ENCODE peak calls at places on chromosomes 1 and 21, in seven cellular contexts. M is K562, G is SK-N-SH, N is HCT116, Q is H1, R is HepG2, W is GM12878. U is an unnamed sample.

GRCh38 chr1:26529655-26530539 is at the start of gene RPS6KA1:
- DNase-seq in M (peak), G (peak), N (no peak), Q (no peak), R (peak), W (no peak), U (no peak)

GRCh38 chr1:172845371-172845770 is 186.5 kb downstream of the FASLG start:
- DNase-seq in M (no peak), G (no peak), N (no peak), Q (no peak), R (no peak), W (no peak), U (no peak)

GRCh38 chr1:15100369-15101111 is 53.0 kb upstream of the TMEM51 start:
- DNase-seq in M (peak), G (peak), N (peak), Q (peak), R (peak), W (no peak), U (peak)

GRCh38 chr21:29372063-29372802 is 73.5 kb downstream of the BACH1 start:
- DNase-seq in M (peak), G (peak), N (peak), Q (no peak), R (peak), W (peak), U (peak)

GRCh38 chr21:43825936-43826622 is 36.7 kb downstream of the RRP1 start:
- DNase-seq in M (no peak), G (peak), N (no peak), Q (no peak), R (peak), W (no peak), U (no peak)

GRCh38 chr1:1069711-1070676 is 4.1 kb downstream of the RNF223 start:
- DNase-seq in M (peak), G (no peak), N (no peak), Q (no peak), R (peak), W (no peak), U (no peak)

GRCh38 chr1:232635778-232636356 is 5.9 kb upstream of the SIPA1L2 start:
- DNase-seq in M (peak), G (peak), N (no peak), Q (no peak), R (peak), W (no peak), U (no peak)

GRCh38 chr1:171226757-171227370 is 21.4 kb upstream of the FMO1 start:
- DNase-seq in M (peak), G (peak), N (peak), Q (no peak), R (peak), W (peak), U (peak)

DNA sequence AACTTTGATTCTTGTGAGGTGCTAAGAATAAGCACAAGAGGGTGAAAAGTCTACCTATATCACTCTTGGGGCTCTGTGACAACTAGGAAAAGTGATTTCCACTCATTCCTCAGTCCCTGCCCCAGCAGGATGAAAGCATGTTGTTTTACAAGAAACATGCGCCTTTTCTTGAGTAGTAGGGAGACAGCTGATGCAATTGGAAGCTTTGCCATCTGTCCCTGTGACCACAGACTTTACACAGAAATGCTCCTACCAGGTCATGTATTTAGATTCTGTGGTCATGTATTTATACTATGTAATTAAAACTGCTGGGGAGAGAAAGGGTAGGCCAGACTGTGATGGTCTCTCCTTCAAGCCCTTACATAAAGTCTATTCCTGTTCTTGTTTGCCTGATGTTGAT is 445.5 kb downstream of the PTPRC start:
- DNase-seq in M (no peak), G (no peak), N (no peak), Q (no peak), R (no peak), W (no peak), U (no peak)
- TF ChIP-seq YY1 in M (no peak), G (no peak), N (no peak), Q (no peak), R (no peak), W (no peak), U (no peak)

GRCh38 chr1:10429868-10430215 is 391 bp upstream of the CENPS start:
- DNase-seq in M (no peak), G (peak), N (no peak), Q (no peak), R (no peak), W (no peak), U (no peak)
- TF ChIP-seq YY1 in M (no peak), G (no peak), N (no peak), Q (no peak), R (no peak), W (no peak), U (no peak)

DNA sequence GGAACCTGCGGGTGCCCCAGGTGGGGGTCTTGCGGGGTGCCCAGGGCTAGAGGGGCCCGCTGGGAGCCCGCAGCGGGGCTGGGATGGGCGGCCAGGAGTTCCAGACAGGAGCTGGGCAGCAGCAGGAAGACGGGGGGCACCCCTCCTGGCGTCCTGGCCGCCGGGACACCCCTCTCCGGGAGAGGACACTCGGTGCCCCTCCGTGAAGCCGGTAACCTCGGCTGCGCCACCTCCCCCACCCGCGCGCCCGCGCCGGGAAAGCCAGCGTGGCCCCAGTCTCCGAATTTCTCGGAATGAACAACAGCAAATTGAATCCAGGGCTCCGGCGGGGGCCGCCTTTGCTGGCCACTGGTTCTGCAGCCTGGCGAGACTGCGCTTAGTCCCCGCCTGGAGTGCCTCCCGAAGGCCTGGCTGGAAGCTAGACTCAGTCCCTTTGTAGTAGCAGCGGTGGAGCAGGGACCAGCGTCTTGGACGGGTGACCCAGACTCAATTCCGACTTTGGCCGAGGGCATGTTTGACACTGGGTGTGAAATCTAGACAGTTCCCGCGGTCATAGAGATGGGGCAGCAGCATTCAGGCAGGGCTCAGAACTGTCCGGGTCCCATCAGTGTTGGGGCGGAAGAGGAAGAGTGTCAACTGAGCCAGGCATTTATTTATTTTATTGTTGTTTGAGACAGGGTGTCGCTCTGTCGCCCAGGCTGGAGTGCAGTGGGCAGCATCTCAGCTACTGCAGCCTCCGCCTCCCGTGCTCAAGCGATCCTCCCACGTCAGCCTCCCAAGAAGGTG is 766 bp downstream of the IFNGR2 start:
- DNase-seq in M (peak), G (peak), N (no peak), Q (no peak), R (peak), W (no peak), U (no peak)
- TF ChIP-seq YY1 in M (no peak), G (no peak), N (no peak), Q (no peak), R (no peak), W (no peak), U (no peak)

GRCh38 chr1:35033346-35033745 is 1.6 kb upstream of the ZMYM6 start:
- DNase-seq in M (no peak), G (no peak), N (no peak), Q (no peak), R (no peak), W (no peak), U (no peak)

GRCh38 chr1:35032384-35032739 is 617 bp upstream of the ZMYM6 start:
- DNase-seq in M (no peak), G (no peak), N (no peak), Q (no peak), R (no peak), W (no peak), U (no peak)

GRCh38 chr1:35030338-35031102 is 1.2 kb downstream of the ZMYM6 start:
- DNase-seq in M (no peak), G (no peak), N (no peak), Q (no peak), R (no peak), W (no peak), U (no peak)

GRCh38 chr1:35029756-35030155 is 2.0 kb downstream of the ZMYM6 start:
- DNase-seq in M (no peak), G (no peak), N (no peak), Q (no peak), R (no peak), W (no peak), U (no peak)

DNA sequence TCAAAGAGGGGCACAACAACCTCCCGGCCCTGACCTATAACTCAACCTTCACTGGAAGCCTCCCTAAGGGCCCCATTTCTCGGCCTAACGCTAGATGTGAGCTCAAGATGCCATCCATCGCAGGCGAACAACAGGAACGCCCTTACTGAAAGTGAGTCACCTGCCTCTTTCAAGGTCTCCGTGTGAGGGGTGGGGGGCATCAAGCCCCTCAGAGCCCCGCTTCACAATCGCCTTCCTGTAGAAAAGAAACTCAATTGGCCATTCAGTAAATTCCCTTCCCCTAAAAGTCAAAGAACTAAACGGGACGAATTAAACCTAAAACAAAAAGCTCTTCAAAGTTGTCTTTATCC is 667 bp downstream of the ZMYM6 start:
- DNase-seq in M (peak), G (peak), N (no peak), Q (peak), R (peak), W (no peak), U (peak)
- TF ChIP-seq YY1 in M (no peak), G (no peak), N (no peak), Q (no peak), R (no peak), W (no peak), U (no peak)

GRCh38 chr1:149886396-149887195 is 12.8 kb upstream of the BOLA1 start:
- DNase-seq in M (peak), G (peak), N (peak), Q (peak), R (peak), W (peak), U (peak)

GRCh38 chr1:149883598-149884247 is 15.6 kb upstream of the BOLA1 start:
- DNase-seq in M (no peak), G (no peak), N (no peak), Q (no peak), R (no peak), W (no peak), U (no peak)

GRCh38 chr1:149884433-149885363 is 14.7 kb upstream of the BOLA1 start:
- DNase-seq in M (peak), G (no peak), N (peak), Q (no peak), R (no peak), W (peak), U (no peak)

GRCh38 chr1:149887456-149888159 is 11.8 kb upstream of the BOLA1 start:
- DNase-seq in M (peak), G (peak), N (peak), Q (peak), R (peak), W (peak), U (peak)

DNA sequence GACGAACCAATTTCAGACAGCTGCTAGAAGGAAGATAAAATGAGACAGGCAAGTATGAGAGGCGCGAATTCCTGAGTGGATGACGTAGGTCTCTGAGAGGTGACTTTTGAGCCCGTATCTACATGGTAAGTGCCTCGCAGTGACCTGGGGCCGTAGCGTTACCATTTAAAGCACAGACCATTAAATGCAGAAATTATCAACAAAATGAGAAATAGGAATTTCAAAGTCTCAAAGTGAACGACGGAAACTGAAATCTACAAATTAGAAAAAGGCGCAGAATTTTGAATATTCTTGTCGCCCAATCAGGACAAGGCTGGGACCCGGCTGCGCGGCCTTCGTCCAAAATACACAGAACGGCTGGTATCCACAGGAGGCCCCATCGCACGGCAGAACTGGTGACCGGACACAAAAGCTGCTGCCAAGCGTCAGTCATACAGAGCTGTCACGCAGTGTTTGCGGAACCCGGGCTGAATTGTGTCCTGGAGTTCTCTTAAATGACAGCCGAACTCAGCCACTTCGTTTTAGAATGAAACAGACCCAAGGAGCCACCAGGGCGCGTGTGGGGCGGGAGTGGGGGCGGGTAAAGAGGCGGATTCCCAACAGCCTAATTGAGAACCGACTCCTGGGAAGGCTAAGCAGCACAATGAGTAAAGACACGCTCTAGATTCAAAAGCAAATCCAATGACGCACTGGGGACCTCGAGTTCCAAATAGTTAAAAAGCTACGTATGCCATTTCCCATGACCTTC is 13.8 kb upstream of the BOLA1 start:
- DNase-seq in M (peak), G (peak), N (peak), Q (no peak), R (peak), W (peak), U (peak)
- TF ChIP-seq YY1 in M (no peak), G (no peak), N (no peak), Q (no peak), R (no peak), W (no peak), U (no peak)

GRCh38 chr1:117147341-117147831 is 25.8 kb upstream of the TRIM45 start:
- DNase-seq in M (no peak), G (no peak), N (no peak), Q (no peak), R (no peak), W (no peak), U (no peak)
- TF ChIP-seq YY1 in M (no peak), G (no peak), N (no peak), Q (no peak), R (no peak), W (no peak), U (no peak)

GRCh38 chr1:224929335-224930237 is at the start of gene DNAH14:
- DNase-seq in M (peak), G (peak), N (peak), Q (peak), R (peak), W (no peak), U (peak)
- TF ChIP-seq YY1 in M (peak), G (no peak), N (no peak), Q (no peak), R (peak), W (no peak), U (no peak)

GRCh38 chr1:216562383-216562782 is 139.1 kb upstream of the USH2A start:
- DNase-seq in M (no peak), G (no peak), N (no peak), Q (no peak), R (no peak), W (no peak), U (no peak)

GRCh38 chr1:216563096-216563495 is 139.8 kb upstream of the USH2A start:
- DNase-seq in M (no peak), G (no peak), N (no peak), Q (no peak), R (no peak), W (no peak), U (no peak)

DNA sequence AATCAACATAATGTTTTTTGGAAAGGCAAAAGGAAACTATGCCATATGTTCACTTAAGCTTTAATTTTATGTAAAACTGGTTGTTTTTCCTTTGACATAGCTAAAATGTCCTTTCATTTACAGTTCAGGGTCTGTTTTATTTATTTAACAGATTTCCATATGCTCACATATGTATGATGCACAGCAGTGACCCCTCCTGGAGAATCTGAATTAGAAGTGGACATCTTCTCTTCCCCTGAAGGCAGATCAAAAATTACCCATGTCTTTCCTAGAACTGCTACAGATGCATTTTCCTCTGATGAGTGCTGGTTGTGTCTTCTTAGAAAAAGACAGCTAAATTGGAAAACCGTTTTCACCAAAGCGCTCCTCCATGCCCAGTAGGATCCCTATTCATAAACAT is 143.6 kb upstream of the USH2A start:
- DNase-seq in M (no peak), G (no peak), N (no peak), Q (no peak), R (no peak), W (no peak), U (no peak)
- TF ChIP-seq YY1 in M (no peak), G (no peak), N (no peak), Q (no peak), R (no peak), W (no peak), U (no peak)

DNA sequence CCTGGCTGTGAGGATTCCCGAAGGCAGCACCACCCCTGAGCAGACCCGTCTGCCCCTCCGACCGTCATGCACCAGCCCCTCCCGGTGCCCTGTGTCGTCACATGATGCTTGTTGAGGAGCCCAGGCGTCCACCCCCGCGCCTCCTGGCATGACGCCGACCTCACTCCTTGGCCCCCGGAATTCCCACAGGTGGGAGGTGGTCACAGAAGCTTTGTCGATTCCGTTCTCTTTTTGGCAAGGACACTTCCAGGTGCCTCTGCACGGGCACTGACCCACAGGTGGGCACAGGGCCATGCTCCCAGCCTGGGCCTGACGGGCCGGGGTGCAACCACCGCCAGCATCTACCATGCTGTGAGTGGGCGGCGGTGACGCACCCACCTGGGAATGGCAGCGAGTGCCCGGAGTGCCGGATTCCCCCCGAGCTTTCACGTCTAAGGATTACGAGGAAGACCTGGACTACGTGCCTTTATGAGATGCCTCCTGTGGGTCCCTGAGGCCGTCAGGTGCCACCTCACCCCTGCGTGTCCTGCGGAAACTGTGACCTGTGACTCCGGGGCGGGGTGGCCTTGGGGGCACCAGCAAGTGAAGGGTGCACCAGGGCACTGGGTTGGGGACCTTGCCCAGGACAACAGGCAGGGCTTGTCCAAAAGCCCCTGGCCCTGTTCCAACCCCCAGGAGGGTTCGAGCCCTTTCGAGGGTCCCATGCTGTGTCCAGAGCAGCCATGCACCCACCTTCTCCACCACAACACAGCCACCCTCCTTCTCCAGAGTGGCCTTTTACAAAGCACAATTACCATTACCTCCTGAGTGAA is 31.4 kb upstream of the COL6A1 start:
- DNase-seq in M (no peak), G (peak), N (no peak), Q (no peak), R (no peak), W (no peak), U (no peak)
- TF ChIP-seq YY1 in M (no peak), G (no peak), N (no peak), Q (no peak), R (no peak), W (no peak), U (no peak)